ENCODE peak calls at places on chromosomes 3 and 15, in seven cellular contexts. One of them, this sample, is unnamed.

GRCh38 chr3:57006949-57007419 is 53.5 kb upstream of the SPATA12 start:
- DNase-seq in MM.1S: no peak
- DNase-seq in mammary epithelial cell: peak
- DNase-seq in K562: peak
- DNase-seq in A549: no peak
- DNase-seq in keratinocyte: peak
- DNase-seq in IMR-90: peak
- DNase-seq in this sample: peak

GRCh38 chr3:123819949-123820348 is 64.2 kb downstream of the MYLK start:
- DNase-seq in A549: no peak
- DNase-seq in mammary epithelial cell: peak
- DNase-seq in MM.1S: no peak
- DNase-seq in keratinocyte: no peak
- DNase-seq in K562: no peak
- DNase-seq in IMR-90: no peak
- DNase-seq in this sample: no peak

GRCh38 chr3:174330303-174330702 is 528.8 kb upstream of the NAALADL2 start:
- DNase-seq in mammary epithelial cell: no peak
- DNase-seq in A549: no peak
- DNase-seq in MM.1S: no peak
- DNase-seq in K562: no peak
- DNase-seq in IMR-90: peak
- DNase-seq in keratinocyte: no peak
- DNase-seq in this sample: peak

GRCh38 chr3:15279200-15279599 is 53.2 kb downstream of the SH3BP5 start:
- DNase-seq in A549: no peak
- DNase-seq in K562: no peak
- DNase-seq in MM.1S: no peak
- DNase-seq in keratinocyte: no peak
- DNase-seq in mammary epithelial cell: no peak
- DNase-seq in IMR-90: no peak
- DNase-seq in this sample: no peak

GRCh38 chr3:52099006-52099405 is 42.6 kb upstream of the DUSP7 start:
- DNase-seq in K562: no peak
- DNase-seq in keratinocyte: no peak
- DNase-seq in mammary epithelial cell: peak
- DNase-seq in A549: no peak
- DNase-seq in MM.1S: no peak
- DNase-seq in IMR-90: no peak
- DNase-seq in this sample: peak

GRCh38 chr3:156728267-156728985 is 54.0 kb downstream of the TIPARP start:
- DNase-seq in IMR-90: peak
- DNase-seq in keratinocyte: no peak
- DNase-seq in MM.1S: no peak
- DNase-seq in mammary epithelial cell: peak
- DNase-seq in A549: peak
- DNase-seq in K562: no peak
- DNase-seq in this sample: peak

GRCh38 chr3:69819283-69819682 is 80.0 kb downstream of the MITF start:
- DNase-seq in keratinocyte: no peak
- DNase-seq in IMR-90: no peak
- DNase-seq in mammary epithelial cell: peak
- DNase-seq in MM.1S: no peak
- DNase-seq in A549: no peak
- DNase-seq in K562: no peak
- DNase-seq in this sample: no peak

GRCh38 chr3:60877188-60877587 is 374.1 kb downstream of the FHIT start:
- DNase-seq in keratinocyte: no peak
- DNase-seq in MM.1S: no peak
- DNase-seq in mammary epithelial cell: no peak
- DNase-seq in K562: no peak
- DNase-seq in IMR-90: no peak
- DNase-seq in A549: no peak
- DNase-seq in this sample: no peak

GRCh38 chr3:61808999-61809398 is 247.6 kb downstream of the PTPRG start:
- DNase-seq in K562: no peak
- DNase-seq in mammary epithelial cell: no peak
- DNase-seq in MM.1S: no peak
- DNase-seq in IMR-90: no peak
- DNase-seq in keratinocyte: no peak
- DNase-seq in A549: no peak
- DNase-seq in this sample: no peak

GRCh38 chr3:71905426-71905825 is 120.5 kb upstream of the PROK2 start:
- DNase-seq in A549: no peak
- DNase-seq in mammary epithelial cell: no peak
- DNase-seq in IMR-90: no peak
- DNase-seq in K562: no peak
- DNase-seq in keratinocyte: no peak
- DNase-seq in MM.1S: peak
- DNase-seq in this sample: no peak

GRCh38 chr3:89847955-89848354 is 740.5 kb downstream of the EPHA3 start:
- DNase-seq in MM.1S: no peak
- DNase-seq in mammary epithelial cell: no peak
- DNase-seq in keratinocyte: no peak
- DNase-seq in IMR-90: no peak
- DNase-seq in A549: no peak
- DNase-seq in K562: no peak
- DNase-seq in this sample: peak

GRCh38 chr15:64164436-64164835 is 1.6 kb upstream of the PPIB start:
- DNase-seq in MM.1S: no peak
- DNase-seq in mammary epithelial cell: no peak
- DNase-seq in K562: no peak
- DNase-seq in keratinocyte: no peak
- DNase-seq in A549: no peak
- DNase-seq in IMR-90: no peak
- DNase-seq in this sample: no peak

GRCh38 chr3:161607056-161607455 is 110.4 kb downstream of the OTOL1 start:
- DNase-seq in MM.1S: no peak
- DNase-seq in mammary epithelial cell: no peak
- DNase-seq in keratinocyte: no peak
- DNase-seq in IMR-90: no peak
- DNase-seq in K562: no peak
- DNase-seq in A549: no peak
- DNase-seq in this sample: peak

GRCh38 chr3:143171141-143171651 is 51.6 kb downstream of the CHST2 start:
- DNase-seq in mammary epithelial cell: peak
- DNase-seq in IMR-90: peak
- DNase-seq in MM.1S: peak
- DNase-seq in K562: no peak
- DNase-seq in keratinocyte: no peak
- DNase-seq in A549: no peak
- DNase-seq in this sample: no peak

GRCh38 chr3:12400795-12401194 is 83.5 kb upstream of the TSEN2 start:
- DNase-seq in MM.1S: no peak
- DNase-seq in A549: peak
- DNase-seq in mammary epithelial cell: peak
- DNase-seq in K562: no peak
- DNase-seq in keratinocyte: no peak
- DNase-seq in IMR-90: peak
- DNase-seq in this sample: peak

GRCh38 chr3:87298111-87298718 is 21.8 kb upstream of the POU1F1 start:
- DNase-seq in MM.1S: peak
- DNase-seq in mammary epithelial cell: peak
- DNase-seq in keratinocyte: no peak
- DNase-seq in K562: peak
- DNase-seq in A549: peak
- DNase-seq in IMR-90: peak
- DNase-seq in this sample: peak

GRCh38 chr15:65258863-65259262 is 27.8 kb downstream of the PARP16 start:
- DNase-seq in K562: no peak
- DNase-seq in A549: no peak
- DNase-seq in IMR-90: no peak
- DNase-seq in keratinocyte: no peak
- DNase-seq in MM.1S: no peak
- DNase-seq in mammary epithelial cell: no peak
- DNase-seq in this sample: no peak

GRCh38 chr3:45948409-45948808 is 5.1 kb downstream of the CXCR6 start:
- DNase-seq in mammary epithelial cell: no peak
- DNase-seq in IMR-90: peak
- DNase-seq in K562: no peak
- DNase-seq in A549: no peak
- DNase-seq in keratinocyte: no peak
- DNase-seq in MM.1S: no peak
- DNase-seq in this sample: peak

GRCh38 chr15:68209735-68210408 is 4.7 kb upstream of the CALML4 start:
- DNase-seq in keratinocyte: no peak
- DNase-seq in MM.1S: no peak
- DNase-seq in IMR-90: no peak
- DNase-seq in K562: no peak
- DNase-seq in mammary epithelial cell: no peak
- DNase-seq in A549: no peak
- DNase-seq in this sample: no peak

GRCh38 chr3:7401418-7401817 is 540.5 kb downstream of the GRM7 start:
- DNase-seq in MM.1S: no peak
- DNase-seq in mammary epithelial cell: no peak
- DNase-seq in keratinocyte: no peak
- DNase-seq in A549: no peak
- DNase-seq in K562: no peak
- DNase-seq in IMR-90: no peak
- DNase-seq in this sample: no peak

GRCh38 chr15:62334581-62334980 is 169.5 kb upstream of the C2CD4B start:
- DNase-seq in MM.1S: no peak
- DNase-seq in A549: no peak
- DNase-seq in IMR-90: no peak
- DNase-seq in K562: no peak
- DNase-seq in keratinocyte: peak
- DNase-seq in mammary epithelial cell: peak
- DNase-seq in this sample: no peak

GRCh38 chr3:182261084-182261483 is 532.2 kb upstream of the ATP11B start:
- DNase-seq in mammary epithelial cell: no peak
- DNase-seq in K562: no peak
- DNase-seq in A549: no peak
- DNase-seq in IMR-90: no peak
- DNase-seq in keratinocyte: no peak
- DNase-seq in MM.1S: no peak
- DNase-seq in this sample: no peak

GRCh38 chr3:150251654-150252053 is 156.4 kb upstream of the TSC22D2 start:
- DNase-seq in A549: no peak
- DNase-seq in MM.1S: no peak
- DNase-seq in mammary epithelial cell: peak
- DNase-seq in keratinocyte: no peak
- DNase-seq in K562: no peak
- DNase-seq in IMR-90: peak
- DNase-seq in this sample: peak

DNA sequence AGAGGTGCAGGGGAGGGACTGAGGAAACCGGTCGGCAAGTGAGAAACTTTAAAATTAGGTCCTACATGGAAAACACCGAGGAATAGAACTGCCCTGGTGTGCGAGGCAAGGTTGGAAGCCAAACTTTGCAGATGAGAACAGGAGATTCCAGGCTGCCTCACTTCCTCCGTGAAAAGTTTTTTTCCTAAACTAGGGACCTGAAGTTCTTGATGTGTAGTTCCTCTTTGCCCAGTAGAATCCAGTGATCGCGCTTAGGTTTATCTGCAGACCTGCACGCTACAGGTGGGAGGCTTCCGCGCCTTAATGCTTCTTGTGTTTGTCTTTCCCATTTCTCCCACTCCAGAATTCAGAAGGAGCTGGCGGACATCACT is 5.3 kb downstream of the UBE2E1 start:
- DNase-seq in IMR-90: no peak
- DNase-seq in A549: no peak
- DNase-seq in K562: no peak
- DNase-seq in keratinocyte: no peak
- DNase-seq in mammary epithelial cell: peak
- DNase-seq in MM.1S: peak
- DNase-seq in this sample: peak
- H3K4me3 ChIP-seq in IMR-90: peak
- H3K4me3 ChIP-seq in A549: peak
- H3K4me3 ChIP-seq in K562: peak
- H3K4me3 ChIP-seq in keratinocyte: peak
- H3K4me3 ChIP-seq in mammary epithelial cell: peak
- H3K4me3 ChIP-seq in MM.1S: peak
- H3K4me3 ChIP-seq in this sample: peak

DNA sequence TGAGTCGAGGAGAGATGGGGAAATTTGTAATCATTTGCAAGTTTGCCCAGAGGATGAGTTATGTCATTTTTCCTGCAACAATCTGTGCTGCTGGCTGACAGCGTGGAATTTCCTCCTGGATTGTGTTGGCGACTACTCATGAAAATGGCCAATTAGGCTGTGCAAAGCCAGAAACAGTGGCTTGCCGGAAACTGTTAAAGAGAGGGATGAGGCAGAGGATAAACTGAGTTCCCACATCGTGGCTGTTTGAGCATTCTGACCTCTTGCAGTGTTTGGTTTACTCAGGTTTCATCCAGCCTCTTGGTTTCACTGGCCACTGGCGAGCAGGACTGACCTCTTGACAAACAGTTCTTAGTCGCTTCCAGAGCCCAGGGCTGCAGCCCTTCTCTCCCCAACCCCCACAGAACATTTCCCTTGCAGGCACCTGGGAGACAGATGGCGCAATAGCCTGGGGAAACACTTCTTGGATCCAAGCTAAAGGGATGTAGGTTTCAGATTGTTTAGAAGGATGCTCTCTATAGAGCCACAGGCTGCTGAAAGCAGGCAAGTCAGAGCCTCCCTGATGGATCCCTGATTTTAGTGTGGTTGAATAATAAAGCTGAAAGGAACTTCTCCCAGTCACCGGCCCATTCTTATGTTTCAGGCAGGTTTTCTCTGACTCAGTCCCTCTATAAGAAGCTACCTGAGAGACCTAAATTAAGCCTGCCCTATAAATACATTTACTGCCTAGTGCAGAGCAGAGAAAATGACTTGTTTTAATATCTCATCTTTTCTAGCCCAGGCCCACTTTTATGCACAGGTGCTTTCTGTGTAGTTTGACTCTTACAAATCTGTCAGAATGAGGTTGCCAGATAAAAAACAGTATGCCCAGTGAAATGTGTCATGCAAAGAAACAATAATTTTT is 92.8 kb upstream of the UBE2E1 start:
- DNase-seq in MM.1S: peak
- DNase-seq in mammary epithelial cell: peak
- DNase-seq in keratinocyte: no peak
- DNase-seq in A549: peak
- DNase-seq in K562: no peak
- DNase-seq in IMR-90: peak
- DNase-seq in this sample: peak
- TF ChIP-seq CTCF in MM.1S: no peak
- TF ChIP-seq CTCF in mammary epithelial cell: no peak
- TF ChIP-seq CTCF in keratinocyte: no peak
- TF ChIP-seq CTCF in A549: no peak
- TF ChIP-seq CTCF in K562: peak
- TF ChIP-seq CTCF in IMR-90: peak
- TF ChIP-seq CTCF in this sample: peak

DNA sequence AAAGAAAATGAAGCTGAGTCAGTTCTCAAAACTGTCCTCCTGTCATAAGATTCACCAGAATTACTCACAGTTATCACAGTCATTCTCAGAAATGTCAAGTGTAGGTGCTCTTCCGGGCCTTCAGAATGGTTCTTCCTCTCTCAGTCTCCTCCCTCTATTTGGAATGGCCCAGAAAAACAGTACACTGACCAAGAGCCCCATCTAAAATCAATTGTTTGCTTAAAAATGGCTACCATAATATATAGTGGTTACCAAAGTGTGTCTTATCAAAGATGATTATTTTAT is 99.8 kb downstream of the MECOM start:
- DNase-seq in A549: no peak
- DNase-seq in mammary epithelial cell: peak
- DNase-seq in MM.1S: no peak
- DNase-seq in K562: no peak
- DNase-seq in IMR-90: no peak
- DNase-seq in keratinocyte: no peak
- DNase-seq in this sample: no peak
- H3K4me2 ChIP-seq in A549: no peak
- H3K4me2 ChIP-seq in mammary epithelial cell: no peak
- H3K4me2 ChIP-seq in MM.1S: no peak
- H3K4me2 ChIP-seq in K562: no peak
- H3K4me2 ChIP-seq in IMR-90: no peak
- H3K4me2 ChIP-seq in keratinocyte: no peak
- H3K4me2 ChIP-seq in this sample: no peak

GRCh38 chr3:128617270-128617556 is 33.4 kb downstream of the RPN1 start:
- DNase-seq in IMR-90: no peak
- DNase-seq in A549: no peak
- DNase-seq in MM.1S: no peak
- DNase-seq in mammary epithelial cell: no peak
- DNase-seq in keratinocyte: no peak
- DNase-seq in K562: no peak
- DNase-seq in this sample: no peak
- H3K4me3 ChIP-seq in IMR-90: peak
- H3K4me3 ChIP-seq in A549: peak
- H3K4me3 ChIP-seq in MM.1S: peak
- H3K4me3 ChIP-seq in mammary epithelial cell: no peak
- H3K4me3 ChIP-seq in keratinocyte: no peak
- H3K4me3 ChIP-seq in K562: no peak
- H3K4me3 ChIP-seq in this sample: no peak

This sample was measured in PC-3.